ENCODE peak calls at places on chromosomes 1 and 21, in ten cellular contexts. P is stimulated activated naive CD8-positive, alpha-beta T cell treated with anti-CD3 and anti-CD28 coated beads, Interleukin-15, Interleukin-2, amounts not matched to agents 100 U/mL and 50 U/mL, for 24 hours; D is NCI-H1105 treated with DMSO at 0.1 percent for 48 hours; Y is naive thymus-derived CD4-positive, alpha-beta T cell; O is Right ventricle myocardium superior; U is T-helper 9 cell; X is lung microvascular endothelial cell; J is BE2C; M is HEK293T; N is EL. Q is an unnamed sample.

GRCh38 chr1:45512641-45513054 is 9.0 kb downstream of the PRDX1 start:
- DNase-seq in X (peak), N (peak), P (peak), J (peak), Y (peak), D (peak), O (no peak), U (peak), M (peak), Q (peak)

GRCh38 chr1:175725684-175726083 is 17.7 kb downstream of the TNR start:
- DNase-seq in N (peak), X (peak), M (peak), O (no peak), D (no peak), P (no peak), U (no peak), J (no peak), Y (no peak), Q (no peak)

GRCh38 chr1:38243106-38243505 is 196.5 kb upstream of the POU3F1 start:
- DNase-seq in X (no peak), U (no peak), Y (no peak), J (no peak), N (no peak), O (no peak), P (no peak), M (no peak), D (no peak), Q (no peak)

GRCh38 chr1:63592536-63593302 is 492 bp upstream of the PGM1 start:
- DNase-seq in D (no peak), Y (no peak), P (no peak), X (no peak), M (no peak), J (no peak), N (no peak), O (no peak), U (no peak), Q (no peak)

GRCh38 chr1:97033949-97034348 is 312.4 kb downstream of the PTBP2 start:
- DNase-seq in Y (no peak), N (no peak), J (no peak), X (no peak), P (no peak), M (no peak), D (no peak), U (no peak), O (no peak), Q (no peak)

GRCh38 chr1:204814146-204814884 is 56.3 kb upstream of the NFASC start:
- DNase-seq in Y (no peak), U (no peak), J (no peak), X (no peak), P (no peak), O (peak), M (no peak), D (no peak), N (no peak), Q (no peak)

GRCh38 chr1:195415584-195415983 is 1192.7 kb downstream of the KCNT2 start:
- DNase-seq in D (no peak), M (no peak), J (no peak), U (no peak), N (no peak), Y (no peak), P (no peak), X (no peak), O (no peak), Q (no peak)

GRCh38 chr21:44702111-44702972 is 5.4 kb downstream of the KRTAP10-12 start:
- DNase-seq in J (no peak), X (no peak), P (no peak), N (no peak), D (no peak), Y (no peak), O (no peak), M (no peak), U (no peak), Q (no peak)

GRCh38 chr1:244874974-244875579 is 10.7 kb upstream of the HNRNPU start:
- DNase-seq in O (no peak), U (no peak), X (no peak), D (peak), M (peak), N (no peak), P (no peak), Y (no peak), J (no peak), Q (no peak)

GRCh38 chr1:168416220-168416619 is 127.6 kb downstream of the XCL2 start:
- DNase-seq in X (no peak), M (no peak), D (no peak), N (no peak), U (no peak), O (no peak), J (no peak), P (no peak), Y (no peak), Q (no peak)

GRCh38 chr1:37630426-37631038 is 4.2 kb downstream of the RSPO1 start:
- DNase-seq in O (no peak), D (no peak), U (no peak), Y (no peak), J (no peak), X (no peak), N (no peak), M (no peak), P (no peak), Q (no peak)

GRCh38 chr21:26811031-26811430 is 34.2 kb downstream of the ADAMTS1 start:
- DNase-seq in J (no peak), P (no peak), X (no peak), Y (no peak), D (no peak), M (no peak), O (no peak), U (no peak), N (peak), Q (no peak)

GRCh38 chr1:11466416-11466815 is 12.5 kb upstream of the DISP3 start:
- DNase-seq in X (no peak), J (no peak), U (no peak), O (no peak), D (no peak), Y (no peak), P (no peak), N (no peak), M (no peak), Q (no peak)

GRCh38 chr1:63126104-63126503 is 196.3 kb upstream of the FOXD3 start:
- DNase-seq in J (no peak), D (no peak), X (no peak), P (no peak), M (no peak), N (no peak), Y (no peak), U (no peak), O (no peak), Q (no peak)

GRCh38 chr1:52753169-52753568 is 26.9 kb downstream of the ZYG11B start:
- DNase-seq in D (no peak), Y (no peak), M (no peak), X (no peak), P (no peak), O (no peak), J (no peak), N (no peak), U (no peak), Q (no peak)

GRCh38 chr1:207286747-207287528 is 34.5 kb upstream of the CD55 start:
- DNase-seq in M (no peak), N (no peak), O (no peak), D (no peak), U (no peak), X (no peak), J (no peak), Y (no peak), P (no peak), Q (no peak)

GRCh38 chr1:182149411-182149965 is 88.0 kb upstream of the ZNF648 start:
- DNase-seq in O (peak), N (peak), D (no peak), X (no peak), M (no peak), J (no peak), Y (no peak), P (no peak), U (no peak), Q (no peak)

GRCh38 chr1:113949007-113949406 is 19.9 kb downstream of the HIPK1 start:
- DNase-seq in X (peak), J (no peak), O (no peak), Y (peak), P (no peak), M (peak), D (no peak), N (peak), U (no peak), Q (no peak)

GRCh38 chr1:112904071-112904830 is 51.7 kb downstream of the SLC16A1 start:
- DNase-seq in X (no peak), D (no peak), O (no peak), P (peak), Y (no peak), N (peak), J (no peak), M (no peak), U (no peak), Q (no peak)

GRCh38 chr21:16124397-16125130 is 394.8 kb downstream of the USP25 start:
- DNase-seq in U (no peak), O (no peak), N (peak), M (no peak), D (no peak), X (peak), Y (no peak), P (no peak), J (no peak), Q (no peak)

GRCh38 chr21:42561742-42562141 is 48.1 kb downstream of the SLC37A1 start:
- DNase-seq in D (peak), P (no peak), N (no peak), M (no peak), J (no peak), X (no peak), Y (no peak), U (no peak), O (no peak), Q (no peak)

GRCh38 chr1:31183927-31184554 is 55.6 kb downstream of the NKAIN1 start:
- DNase-seq in Y (no peak), X (peak), D (peak), J (peak), O (no peak), N (peak), P (peak), U (no peak), M (peak), Q (peak)

GRCh38 chr1:54850082-54850730 is 36.8 kb downstream of the DHCR24 start:
- DNase-seq in X (no peak), U (no peak), J (no peak), Y (no peak), D (no peak), M (no peak), P (no peak), N (peak), O (no peak), Q (no peak)

GRCh38 chr1:244340396-244340795 is 111.3 kb downstream of the ADSS2 start:
- DNase-seq in Y (no peak), N (no peak), J (no peak), O (no peak), D (no peak), U (no peak), P (no peak), M (no peak), X (no peak), Q (peak)

Q was measured in SK-N-DZ.